ENCODE peak calls at places on chromosomes 16 and 17, in nine cellular contexts. One of them, this sample, is unnamed. For H3K4me1 and H3K27me3, the result is how much of the 10 kb centered on the place peaks cover.

GRCh38 chr16:27425961-27426360 is 24.0 kb downstream of the IL21R start:
- DNase-seq in tibial nerve: no peak
- DNase-seq in heart left ventricle: no peak
- DNase-seq in trophoblast cell: no peak
- DNase-seq in stomach: no peak
- DNase-seq in left lung: no peak
- DNase-seq in right cardiac atrium: no peak
- DNase-seq in CD8-positive, alpha-beta T cell: no peak
- DNase-seq in aorta: no peak
- DNase-seq in this sample: no peak

GRCh38 chr16:35391328-35391727 is 1931.9 kb downstream of the TP53TG3F start:
- DNase-seq in tibial nerve: no peak
- DNase-seq in heart left ventricle: peak
- DNase-seq in trophoblast cell: peak
- DNase-seq in stomach: no peak
- DNase-seq in left lung: no peak
- DNase-seq in right cardiac atrium: peak
- DNase-seq in CD8-positive, alpha-beta T cell: no peak
- DNase-seq in aorta: no peak
- DNase-seq in this sample: peak

GRCh38 chr16:66127459-66128362 is 238.8 kb upstream of the CDH5 start:
- DNase-seq in tibial nerve: peak
- DNase-seq in heart left ventricle: no peak
- DNase-seq in trophoblast cell: no peak
- DNase-seq in stomach: no peak
- DNase-seq in left lung: no peak
- DNase-seq in right cardiac atrium: peak
- DNase-seq in CD8-positive, alpha-beta T cell: no peak
- DNase-seq in aorta: no peak
- DNase-seq in this sample: no peak

GRCh38 chr17:50893183-50893993 is 27.2 kb upstream of the TOB1 start:
- DNase-seq in tibial nerve: peak
- DNase-seq in heart left ventricle: peak
- DNase-seq in trophoblast cell: no peak
- DNase-seq in stomach: no peak
- DNase-seq in left lung: no peak
- DNase-seq in right cardiac atrium: peak
- DNase-seq in CD8-positive, alpha-beta T cell: no peak
- DNase-seq in aorta: no peak
- DNase-seq in this sample: no peak

GRCh38 chr16:53945996-53946395 is 242.0 kb downstream of the FTO start:
- DNase-seq in tibial nerve: no peak
- DNase-seq in heart left ventricle: no peak
- DNase-seq in trophoblast cell: no peak
- DNase-seq in stomach: no peak
- DNase-seq in left lung: no peak
- DNase-seq in right cardiac atrium: no peak
- DNase-seq in CD8-positive, alpha-beta T cell: no peak
- DNase-seq in aorta: no peak
- DNase-seq in this sample: peak

GRCh38 chr16:75632857-75633256 is 9.8 kb upstream of the ADAT1 start:
- DNase-seq in tibial nerve: no peak
- DNase-seq in heart left ventricle: no peak
- DNase-seq in trophoblast cell: no peak
- DNase-seq in stomach: no peak
- DNase-seq in left lung: no peak
- DNase-seq in right cardiac atrium: no peak
- DNase-seq in CD8-positive, alpha-beta T cell: no peak
- DNase-seq in aorta: no peak
- DNase-seq in this sample: no peak

GRCh38 chr17:72853438-72854415 is 238.8 kb downstream of the SLC39A11 start:
- DNase-seq in tibial nerve: no peak
- DNase-seq in heart left ventricle: no peak
- DNase-seq in trophoblast cell: no peak
- DNase-seq in stomach: no peak
- DNase-seq in left lung: no peak
- DNase-seq in right cardiac atrium: no peak
- DNase-seq in CD8-positive, alpha-beta T cell: no peak
- DNase-seq in aorta: no peak
- DNase-seq in this sample: no peak

GRCh38 chr17:18963126-18964017 is 11.4 kb downstream of the SLC5A10 start:
- DNase-seq in tibial nerve: no peak
- DNase-seq in heart left ventricle: no peak
- DNase-seq in trophoblast cell: no peak
- DNase-seq in stomach: no peak
- DNase-seq in left lung: peak
- DNase-seq in right cardiac atrium: peak
- DNase-seq in CD8-positive, alpha-beta T cell: no peak
- DNase-seq in aorta: peak
- DNase-seq in this sample: no peak

GRCh38 chr16:84687715-84688114 is 12.1 kb upstream of the USP10 start:
- DNase-seq in tibial nerve: no peak
- DNase-seq in heart left ventricle: no peak
- DNase-seq in trophoblast cell: no peak
- DNase-seq in stomach: no peak
- DNase-seq in left lung: no peak
- DNase-seq in right cardiac atrium: no peak
- DNase-seq in CD8-positive, alpha-beta T cell: no peak
- DNase-seq in aorta: no peak
- DNase-seq in this sample: no peak

GRCh38 chr17:49994085-49995054 is 654 bp downstream of the DLX3 start:
- DNase-seq in tibial nerve: no peak
- DNase-seq in heart left ventricle: no peak
- DNase-seq in trophoblast cell: no peak
- DNase-seq in stomach: no peak
- DNase-seq in left lung: no peak
- DNase-seq in right cardiac atrium: peak
- DNase-seq in CD8-positive, alpha-beta T cell: peak
- DNase-seq in aorta: peak
- DNase-seq in this sample: no peak

GRCh38 chr16:26195225-26195624 is 503.5 kb downstream of the HS3ST4 start:
- DNase-seq in tibial nerve: no peak
- DNase-seq in heart left ventricle: no peak
- DNase-seq in trophoblast cell: no peak
- DNase-seq in stomach: no peak
- DNase-seq in left lung: no peak
- DNase-seq in right cardiac atrium: no peak
- DNase-seq in CD8-positive, alpha-beta T cell: no peak
- DNase-seq in aorta: no peak
- DNase-seq in this sample: no peak

GRCh38 chr17:951388-952132 is 28.0 kb downstream of the NXN start:
- DNase-seq in tibial nerve: no peak
- DNase-seq in heart left ventricle: no peak
- DNase-seq in trophoblast cell: no peak
- DNase-seq in stomach: no peak
- DNase-seq in left lung: no peak
- DNase-seq in right cardiac atrium: peak
- DNase-seq in CD8-positive, alpha-beta T cell: no peak
- DNase-seq in aorta: peak
- DNase-seq in this sample: no peak

GRCh38 chr16:31265329-31266245 is 5.8 kb downstream of the ITGAM start:
- DNase-seq in tibial nerve: no peak
- DNase-seq in heart left ventricle: no peak
- DNase-seq in trophoblast cell: peak
- DNase-seq in stomach: peak
- DNase-seq in left lung: peak
- DNase-seq in right cardiac atrium: no peak
- DNase-seq in CD8-positive, alpha-beta T cell: peak
- DNase-seq in aorta: peak
- DNase-seq in this sample: no peak

GRCh38 chr16:1773703-1774455 is 945 bp upstream of the MRPS34 start:
- DNase-seq in tibial nerve: no peak
- DNase-seq in heart left ventricle: peak
- DNase-seq in trophoblast cell: no peak
- DNase-seq in stomach: peak
- DNase-seq in left lung: no peak
- DNase-seq in right cardiac atrium: peak
- DNase-seq in CD8-positive, alpha-beta T cell: no peak
- DNase-seq in aorta: no peak
- DNase-seq in this sample: no peak

GRCh38 chr16:80084614-80085013 is 456.2 kb upstream of the DYNLRB2 start:
- DNase-seq in tibial nerve: peak
- DNase-seq in heart left ventricle: peak
- DNase-seq in trophoblast cell: peak
- DNase-seq in stomach: peak
- DNase-seq in left lung: no peak
- DNase-seq in right cardiac atrium: peak
- DNase-seq in CD8-positive, alpha-beta T cell: no peak
- DNase-seq in aorta: no peak
- DNase-seq in this sample: no peak

GRCh38 chr17:72657467-72658317 is 434.8 kb downstream of the SLC39A11 start:
- DNase-seq in tibial nerve: no peak
- DNase-seq in heart left ventricle: no peak
- DNase-seq in trophoblast cell: no peak
- DNase-seq in stomach: no peak
- DNase-seq in left lung: no peak
- DNase-seq in right cardiac atrium: no peak
- DNase-seq in CD8-positive, alpha-beta T cell: no peak
- DNase-seq in aorta: no peak
- DNase-seq in this sample: no peak

DNA sequence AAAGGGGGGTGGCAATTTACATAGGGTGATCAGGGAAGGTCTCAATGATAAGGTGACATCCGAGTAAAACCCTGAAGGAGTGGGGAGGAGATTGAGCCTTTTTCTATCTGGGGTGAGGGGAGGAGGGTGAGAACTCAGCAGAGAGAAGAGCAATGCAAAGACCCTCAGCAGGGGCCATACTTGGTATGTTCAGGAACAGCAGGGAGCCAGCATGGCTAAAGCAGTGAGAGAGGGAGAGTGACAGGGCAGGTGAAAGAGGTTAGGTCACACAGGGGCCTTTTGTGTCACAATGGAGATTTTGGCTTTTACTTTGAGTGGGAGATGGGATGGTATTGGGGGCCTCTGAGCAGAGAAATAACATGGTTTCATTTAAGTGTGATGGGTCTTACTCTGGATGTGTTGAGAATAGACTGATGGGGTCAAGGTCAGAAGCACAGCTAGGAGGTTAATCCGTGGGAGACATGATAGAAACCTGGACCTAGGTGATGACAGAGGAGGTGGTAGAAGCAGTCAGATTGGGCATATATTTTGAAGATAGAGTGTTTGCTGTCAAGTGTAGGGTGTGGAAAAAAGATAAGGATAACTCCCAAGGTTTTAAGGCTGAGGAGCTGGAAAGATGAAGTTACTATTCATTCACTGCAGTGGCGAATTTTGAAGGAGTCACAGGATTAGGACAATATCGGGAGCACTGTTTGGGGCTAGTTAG is 6.2 kb downstream of the SP2 start:
- DNase-seq in tibial nerve: no peak
- DNase-seq in heart left ventricle: no peak
- DNase-seq in trophoblast cell: no peak
- DNase-seq in stomach: no peak
- DNase-seq in left lung: no peak
- DNase-seq in right cardiac atrium: no peak
- DNase-seq in CD8-positive, alpha-beta T cell: no peak
- DNase-seq in aorta: no peak
- DNase-seq in this sample: no peak
- H3K4me1 ChIP-seq in tibial nerve: under half
- H3K4me1 ChIP-seq in heart left ventricle: half or more
- H3K4me1 ChIP-seq in trophoblast cell: under half
- H3K4me1 ChIP-seq in stomach: under half
- H3K4me1 ChIP-seq in left lung: half or more
- H3K4me1 ChIP-seq in right cardiac atrium: under half
- H3K4me1 ChIP-seq in CD8-positive, alpha-beta T cell: under half
- H3K4me1 ChIP-seq in aorta: under half
- H3K4me1 ChIP-seq in this sample: under half

DNA sequence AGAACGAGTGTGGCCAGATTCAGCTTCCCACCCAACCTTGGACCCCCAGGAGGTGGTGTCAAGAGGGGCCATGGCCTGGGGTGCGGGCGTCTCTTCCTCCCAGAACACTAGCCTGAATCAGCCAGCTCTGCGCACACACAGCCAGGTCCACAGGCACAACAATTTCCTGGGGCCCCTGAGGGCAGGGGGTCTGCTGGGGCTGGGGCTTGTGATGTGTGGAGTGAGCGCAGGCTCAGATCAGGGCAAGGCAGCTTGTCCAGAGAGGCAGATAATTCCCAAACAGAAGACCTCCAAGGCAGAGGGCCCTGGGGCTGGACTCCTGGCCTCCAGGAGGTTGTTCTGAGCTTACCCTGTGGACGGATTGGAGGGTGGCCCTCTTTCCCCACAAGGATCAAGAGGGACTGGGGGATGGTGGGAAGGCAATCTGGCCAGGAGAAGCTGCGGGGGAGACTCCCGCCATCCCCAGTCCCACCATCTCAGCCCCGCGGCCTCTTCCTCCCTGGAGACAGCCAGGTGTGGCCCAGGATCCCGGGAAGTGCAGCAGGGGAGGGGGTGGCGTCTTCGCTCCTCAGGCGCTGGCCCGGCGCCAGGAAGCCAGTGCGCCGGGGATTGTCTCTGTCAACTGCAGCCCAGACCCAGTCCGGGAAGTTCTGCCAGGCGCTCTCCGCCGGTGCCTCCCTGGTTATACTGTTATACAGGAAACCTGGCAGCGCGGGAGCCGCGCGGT is 52.0 kb upstream of the AMZ2 start:
- DNase-seq in tibial nerve: no peak
- DNase-seq in heart left ventricle: no peak
- DNase-seq in trophoblast cell: no peak
- DNase-seq in stomach: no peak
- DNase-seq in left lung: no peak
- DNase-seq in right cardiac atrium: peak
- DNase-seq in CD8-positive, alpha-beta T cell: no peak
- DNase-seq in aorta: no peak
- DNase-seq in this sample: no peak
- H3K27me3 ChIP-seq in tibial nerve: under half
- H3K27me3 ChIP-seq in heart left ventricle: under half
- H3K27me3 ChIP-seq in trophoblast cell: under half
- H3K27me3 ChIP-seq in stomach: under half
- H3K27me3 ChIP-seq in left lung: half or more
- H3K27me3 ChIP-seq in right cardiac atrium: under half
- H3K27me3 ChIP-seq in CD8-positive, alpha-beta T cell: under half
- H3K27me3 ChIP-seq in aorta: under half
- H3K27me3 ChIP-seq in this sample: under half

GRCh38 chr16:73023320-73023719 is 24.6 kb downstream of the ZFHX3 start:
- DNase-seq in tibial nerve: no peak
- DNase-seq in heart left ventricle: no peak
- DNase-seq in trophoblast cell: no peak
- DNase-seq in stomach: no peak
- DNase-seq in left lung: no peak
- DNase-seq in right cardiac atrium: no peak
- DNase-seq in CD8-positive, alpha-beta T cell: no peak
- DNase-seq in aorta: no peak
- DNase-seq in this sample: no peak
- H3K4me1 ChIP-seq in tibial nerve: under half
- H3K4me1 ChIP-seq in heart left ventricle: under half
- H3K4me1 ChIP-seq in trophoblast cell: half or more
- H3K4me1 ChIP-seq in stomach: under half
- H3K4me1 ChIP-seq in left lung: under half
- H3K4me1 ChIP-seq in right cardiac atrium: under half
- H3K4me1 ChIP-seq in CD8-positive, alpha-beta T cell: under half
- H3K4me1 ChIP-seq in aorta: under half
- H3K4me1 ChIP-seq in this sample: under half

DNA sequence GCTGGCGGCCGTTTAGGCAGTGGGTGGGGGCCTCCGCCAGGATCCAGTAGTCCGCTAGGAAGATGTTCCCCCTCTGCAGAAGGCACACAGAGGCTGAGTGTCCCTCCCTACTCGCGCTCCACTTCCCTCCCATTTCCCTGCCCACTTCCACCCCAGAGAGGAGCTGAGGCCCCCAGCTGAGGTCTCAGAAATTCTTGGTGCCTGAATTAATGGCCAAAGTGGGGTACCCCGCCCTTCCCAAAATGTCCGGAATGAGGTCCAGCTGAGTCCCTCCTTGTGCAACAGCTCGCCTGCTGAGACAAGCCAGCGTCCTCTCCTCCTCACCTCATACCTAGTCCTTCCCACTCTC is 7.9 kb downstream of the ALOXE3 start:
- DNase-seq in tibial nerve: no peak
- DNase-seq in heart left ventricle: no peak
- DNase-seq in trophoblast cell: no peak
- DNase-seq in stomach: no peak
- DNase-seq in left lung: no peak
- DNase-seq in right cardiac atrium: no peak
- DNase-seq in CD8-positive, alpha-beta T cell: no peak
- DNase-seq in aorta: no peak
- DNase-seq in this sample: no peak
- H3K27me3 ChIP-seq in tibial nerve: under half
- H3K27me3 ChIP-seq in heart left ventricle: under half
- H3K27me3 ChIP-seq in trophoblast cell: under half
- H3K27me3 ChIP-seq in stomach: under half
- H3K27me3 ChIP-seq in left lung: half or more
- H3K27me3 ChIP-seq in right cardiac atrium: under half
- H3K27me3 ChIP-seq in CD8-positive, alpha-beta T cell: under half
- H3K27me3 ChIP-seq in aorta: under half
- H3K27me3 ChIP-seq in this sample: under half

This sample was measured in Panc1.